ENCODE peak calls at places on chromosomes 5 and 9, in six cellular contexts. One of them, this sample, is unnamed.

GRCh38 chr9:91273853-91274552 is 87.7 kb downstream of the AUH start:
- DNase-seq in stimulated activated CD4-positive, alpha-beta T cell treated with anti-CD3 and anti-CD28 coated beads, Interleukin-4, amount 100 ng/mL, for 4 hours: no peak
- DNase-seq in bronchial epithelial cell: peak; percentile 86
- DNase-seq in tibial nerve: no peak
- DNase-seq in astrocyte of the spinal cord: peak; percentile 56
- DNase-seq in Daoy: peak; percentile 64
- DNase-seq in this sample: no peak

GRCh38 chr9:35728041-35728971 is 3.7 kb downstream of the TLN1 start:
- DNase-seq in stimulated activated CD4-positive, alpha-beta T cell treated with anti-CD3 and anti-CD28 coated beads, Interleukin-4, amount 100 ng/mL, for 4 hours: peak; percentile 24
- DNase-seq in bronchial epithelial cell: peak; percentile 70
- DNase-seq in tibial nerve: peak; percentile 42
- DNase-seq in astrocyte of the spinal cord: peak; percentile 87
- DNase-seq in Daoy: peak; percentile 91
- DNase-seq in this sample: no peak

GRCh38 chr9:134626141-134626423 is 15.5 kb upstream of the COL5A1 start:
- DNase-seq in stimulated activated CD4-positive, alpha-beta T cell treated with anti-CD3 and anti-CD28 coated beads, Interleukin-4, amount 100 ng/mL, for 4 hours: no peak
- DNase-seq in bronchial epithelial cell: no peak
- DNase-seq in tibial nerve: no peak
- DNase-seq in astrocyte of the spinal cord: no peak
- DNase-seq in Daoy: no peak
- DNase-seq in this sample: no peak

GRCh38 chr9:82563094-82563493 is 499.8 kb downstream of the RASEF start:
- DNase-seq in stimulated activated CD4-positive, alpha-beta T cell treated with anti-CD3 and anti-CD28 coated beads, Interleukin-4, amount 100 ng/mL, for 4 hours: no peak
- DNase-seq in bronchial epithelial cell: no peak
- DNase-seq in tibial nerve: no peak
- DNase-seq in astrocyte of the spinal cord: no peak
- DNase-seq in Daoy: no peak
- DNase-seq in this sample: no peak

GRCh38 chr5:93821892-93822291 is 80.5 kb upstream of the POU5F2 start:
- DNase-seq in stimulated activated CD4-positive, alpha-beta T cell treated with anti-CD3 and anti-CD28 coated beads, Interleukin-4, amount 100 ng/mL, for 4 hours: no peak
- DNase-seq in bronchial epithelial cell: no peak
- DNase-seq in tibial nerve: no peak
- DNase-seq in astrocyte of the spinal cord: no peak
- DNase-seq in Daoy: no peak
- DNase-seq in this sample: no peak

GRCh38 chr5:155850411-155850810 is 476.6 kb upstream of the SGCD start:
- DNase-seq in stimulated activated CD4-positive, alpha-beta T cell treated with anti-CD3 and anti-CD28 coated beads, Interleukin-4, amount 100 ng/mL, for 4 hours: no peak
- DNase-seq in bronchial epithelial cell: no peak
- DNase-seq in tibial nerve: no peak
- DNase-seq in astrocyte of the spinal cord: no peak
- DNase-seq in Daoy: no peak
- DNase-seq in this sample: no peak

GRCh38 chr5:160020969-160021368 is 12.0 kb downstream of the TTC1 start:
- DNase-seq in stimulated activated CD4-positive, alpha-beta T cell treated with anti-CD3 and anti-CD28 coated beads, Interleukin-4, amount 100 ng/mL, for 4 hours: no peak
- DNase-seq in bronchial epithelial cell: no peak
- DNase-seq in tibial nerve: no peak
- DNase-seq in astrocyte of the spinal cord: peak; percentile 25
- DNase-seq in Daoy: no peak
- DNase-seq in this sample: no peak

GRCh38 chr5:374631-375335 is 53.3 kb downstream of the AHRR start:
- DNase-seq in stimulated activated CD4-positive, alpha-beta T cell treated with anti-CD3 and anti-CD28 coated beads, Interleukin-4, amount 100 ng/mL, for 4 hours: no peak
- DNase-seq in bronchial epithelial cell: no peak
- DNase-seq in tibial nerve: no peak
- DNase-seq in astrocyte of the spinal cord: no peak
- DNase-seq in Daoy: no peak
- DNase-seq in this sample: no peak

GRCh38 chr5:34709861-34710673 is 53.9 kb downstream of the RAI14 start:
- DNase-seq in stimulated activated CD4-positive, alpha-beta T cell treated with anti-CD3 and anti-CD28 coated beads, Interleukin-4, amount 100 ng/mL, for 4 hours: no peak
- DNase-seq in bronchial epithelial cell: no peak
- DNase-seq in tibial nerve: no peak
- DNase-seq in astrocyte of the spinal cord: peak; percentile 96
- DNase-seq in Daoy: no peak
- DNase-seq in this sample: no peak